ENCODE peak calls at places on chromosomes 16 and 17, in six cellular contexts. R is ovary, V is heart left ventricle, A is HL-60, O is OCI-LY7, M is A549. P is an unnamed sample.

GRCh38 chr17:60792250-60792898 is 114.7 kb downstream of the BCAS3 start:
- DNase-seq in M (no peak), V (no peak), O (no peak), A (no peak), R (no peak), P (no peak)

GRCh38 chr16:27994686-27995085 is 68.8 kb downstream of the GSG1L start:
- DNase-seq in A (no peak), V (no peak), R (no peak), M (no peak), O (no peak), P (no peak)

GRCh38 chr17:59617141-59617757 is 2.4 kb upstream of the CLTC start:
- DNase-seq in M (no peak), A (no peak), V (no peak), R (no peak), O (no peak), P (no peak)

GRCh38 chr17:62950067-62950466 is 16.0 kb upstream of the TANC2 start:
- DNase-seq in O (no peak), M (peak; percentile 60), R (no peak), A (no peak), V (peak; percentile 76), P (peak; percentile 77)

GRCh38 chr17:74923538-74924249 is 379 bp upstream of the OTOP2 start:
- DNase-seq in A (peak; percentile 55), V (peak; percentile 66), M (peak; percentile 64), R (peak; percentile 59), O (peak; percentile 59), P (peak; percentile 73)

GRCh38 chr17:60679287-60679686 is 1.6 kb downstream of the BCAS3 start:
- DNase-seq in M (no peak), A (no peak), O (no peak), R (no peak), V (no peak), P (no peak)

GRCh38 chr17:71392715-71393567 is 727.9 kb upstream of the SOX9 start:
- DNase-seq in O (no peak), A (no peak), V (no peak), R (no peak), M (no peak), P (peak; percentile 13)

GRCh38 chr17:44982113-44982702 is 14.1 kb upstream of the C1QL1 start:
- DNase-seq in V (no peak), R (no peak), M (no peak), A (no peak), O (no peak), P (no peak)

GRCh38 chr17:76869209-76869877 is 1.1 kb downstream of the MGAT5B start:
- DNase-seq in A (no peak), M (no peak), V (no peak), O (no peak), R (no peak), P (no peak)

GRCh38 chr17:27390540-27390939 is 65.7 kb upstream of the KSR1 start:
- DNase-seq in A (no peak), R (no peak), O (no peak), V (no peak), M (no peak), P (no peak)

GRCh38 chr17:309361-309888 is 43.2 kb downstream of the RPH3AL start:
- DNase-seq in V (no peak), R (no peak), A (peak; percentile 43), O (peak; percentile 52), M (peak; percentile 57), P (no peak)

GRCh38 chr17:72239548-72239947 is 118.7 kb downstream of the SOX9 start:
- DNase-seq in M (no peak), R (no peak), O (no peak), A (no peak), V (no peak), P (no peak)

GRCh38 chr17:80790981-80791742 is 200.5 kb upstream of the CHMP6 start:
- DNase-seq in O (no peak), A (no peak), R (no peak), V (no peak), M (no peak), P (no peak)

GRCh38 chr16:53534206-53534605 is 31.2 kb upstream of the AKTIP start:
- DNase-seq in O (no peak), R (no peak), V (no peak), A (no peak), M (no peak), P (no peak)

GRCh38 chr16:56758432-56758831 is 28.5 kb downstream of the NUP93 start:
- DNase-seq in O (no peak), V (no peak), R (no peak), A (no peak), M (no peak), P (no peak)
- H3K27ac ChIP-seq in O (no peak overlapping the region), V (no peak overlapping the region), R (no peak overlapping the region), A (no peak overlapping the region), M (no peak overlapping the region), P (no peak overlapping the region)

GRCh38 chr17:29243792-29244191 is 2.9 kb upstream of the CRYBA1 start:
- DNase-seq in V (no peak), O (peak; percentile 65), R (no peak), A (no peak), M (peak; percentile 83), P (no peak)
- TF ChIP-seq CTCF in V (no peak), O (peak; percentile 72), R (no peak), A (peak; percentile 54), M (peak; percentile 66), P (peak; percentile 30)

GRCh38 chr16:71724320-71724751 is at the start of gene PHLPP2:
- DNase-seq in O (no peak), A (no peak), R (no peak), V (no peak), M (no peak), P (no peak)

GRCh38 chr16:71721066-71721740 is 3.3 kb downstream of the PHLPP2 start:
- DNase-seq in O (no peak), V (no peak), A (no peak), M (no peak), R (no peak), P (no peak)

GRCh38 chr16:71722801-71723536 is 1.5 kb downstream of the PHLPP2 start:
- DNase-seq in M (peak; percentile 88), A (peak; percentile 33), O (peak; percentile 57), R (peak; percentile 68), V (peak; percentile 71), P (peak; percentile 80)

GRCh38 chr16:71726491-71727319 is 2.2 kb upstream of the PHLPP2 start:
- DNase-seq in M (no peak), R (no peak), O (peak; percentile 58), A (no peak), V (no peak), P (no peak)

GRCh38 chr16:71723537-71724319 is 773 bp downstream of the PHLPP2 start:
- DNase-seq in A (peak; percentile 50), M (peak; percentile 72), R (peak; percentile 79), O (peak; percentile 88), V (peak; percentile 84), P (peak; percentile 76)
- H3K27ac ChIP-seq in A (no peak overlapping the region), M (peak overlapping the region; percentile 83), R (peak overlapping the region; percentile 90), O (peak overlapping the region; percentile 66), V (peak overlapping the region; percentile 85), P (peak overlapping the region; percentile 86)

DNA sequence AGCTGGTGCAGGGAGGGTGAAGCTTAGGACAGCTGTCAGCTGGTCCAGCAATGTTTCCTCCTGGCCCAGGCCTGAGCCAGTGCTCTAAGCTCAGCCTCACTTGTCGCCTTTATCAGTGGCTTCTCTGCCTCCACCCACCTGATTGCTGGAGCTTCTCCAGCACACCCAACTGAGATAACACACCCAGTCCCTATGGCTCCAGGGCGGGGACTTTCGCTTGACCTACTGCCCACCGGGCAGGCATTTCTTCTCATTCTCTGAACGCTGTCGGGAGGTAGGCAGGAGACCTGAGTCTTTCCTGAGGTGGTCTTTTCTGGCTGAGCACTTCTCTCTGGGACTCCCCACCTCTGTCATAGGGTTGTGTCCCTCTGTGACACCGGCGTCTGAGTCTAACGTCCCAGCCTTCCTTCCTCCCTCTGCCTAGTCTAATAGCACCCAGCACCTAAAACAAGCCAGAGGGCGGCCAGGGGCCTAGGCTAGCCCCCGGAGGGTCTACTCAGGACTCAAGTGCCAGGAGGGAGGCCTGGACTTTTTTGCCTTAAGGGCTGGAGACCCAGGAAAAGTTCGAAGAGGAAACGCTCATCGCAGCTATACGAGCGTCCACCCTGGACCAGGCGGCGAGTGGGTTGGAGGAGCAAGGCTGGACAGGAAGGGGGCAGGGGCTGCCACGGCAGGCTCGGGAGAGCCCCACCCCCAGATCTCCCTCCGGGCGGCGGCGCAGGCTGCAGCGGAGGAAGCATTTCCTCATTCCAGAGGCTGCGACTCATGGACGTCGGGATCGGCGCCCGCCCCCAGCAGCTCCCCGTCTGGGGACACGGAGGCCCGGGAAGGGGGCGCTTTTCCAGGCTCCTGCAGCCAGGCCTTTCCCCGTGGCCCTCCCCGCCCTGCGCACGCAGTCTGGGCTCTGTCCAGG is 756 bp downstream of the TAX1BP3 start:
- DNase-seq in M (peak; percentile 90), V (peak; percentile 92), O (no peak), A (no peak), R (peak; percentile 93), P (peak; percentile 89)
- TF ChIP-seq CTCF in M (peak; percentile 11), V (no peak), O (no peak), A (no peak), R (no peak), P (no peak)

GRCh38 chr17:34998205-34998604 is 17.9 kb downstream of the LIG3 start:
- DNase-seq in V (peak; percentile 65), R (no peak), O (peak; percentile 63), M (peak; percentile 78), A (peak; percentile 34), P (peak; percentile 75)
- H3K27ac ChIP-seq in V (peak overlapping the region; percentile 55), R (no peak overlapping the region), O (no peak overlapping the region), M (peak overlapping the region; percentile 25), A (peak overlapping the region; percentile 28), P (no peak overlapping the region)

DNA sequence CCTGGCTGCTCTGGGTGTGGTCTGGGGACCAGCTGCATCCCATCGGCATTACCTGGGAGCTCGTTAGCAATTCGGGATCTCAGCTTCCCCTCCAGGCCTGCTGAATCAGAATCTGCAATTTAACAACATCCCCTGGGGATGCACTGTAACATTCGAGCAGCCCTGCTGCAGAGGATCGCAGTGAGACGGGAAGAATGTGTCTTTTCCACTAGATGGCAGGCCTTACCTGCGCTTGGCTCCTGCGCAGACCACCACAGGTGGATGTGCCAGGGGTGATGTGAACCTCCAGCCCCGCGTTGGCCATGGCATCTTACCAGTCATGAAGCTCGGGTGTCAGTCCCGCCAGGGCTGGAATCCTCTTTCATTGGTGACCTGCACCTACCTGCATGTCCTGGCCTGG is 209.9 kb downstream of the PRKCB start:
- DNase-seq in V (no peak), A (no peak), M (peak; percentile 22), O (peak; percentile 24), R (no peak), P (peak; percentile 14)
- TF ChIP-seq CTCF in V (no peak), A (no peak), M (peak; percentile 59), O (peak; percentile 64), R (no peak), P (peak; percentile 12)